ENCODE peak calls at places on chromosomes 13 and 19, in nine cellular contexts. B is CD4-positive, CD25-positive, alpha-beta regulatory T cell; J is effector memory CD4-positive, alpha-beta T cell; Q is iPS DF 6.9; K is body of pancreas; P is heart left ventricle; U is A549; A is Karpas-422; T is sigmoid colon. Z is an unnamed sample.

GRCh38 chr13:110403721-110404120 is 96.6 kb downstream of the COL4A2 start:
- DNase-seq in P (no peak), K (no peak), U (no peak), T (no peak), B (no peak), A (no peak), Q (no peak), J (no peak), Z (no peak)

GRCh38 chr13:103097366-103097928 is 31.2 kb upstream of the SLC10A2 start:
- DNase-seq in J (no peak), K (no peak), B (no peak), Q (no peak), T (no peak), U (no peak), P (no peak), A (no peak), Z (no peak)

GRCh38 chr19:32318884-32319520 is 26.4 kb upstream of the ZNF507 start:
- DNase-seq in J (no peak), K (no peak), U (peak), A (no peak), T (no peak), P (no peak), Q (no peak), B (no peak), Z (no peak)

GRCh38 chr13:100269837-100270236 is 180.9 kb downstream of the PCCA start:
- DNase-seq in A (no peak), B (no peak), U (no peak), Q (no peak), J (no peak), K (peak), T (peak), P (peak), Z (peak)

GRCh38 chr19:45569619-45570421 is 14.8 kb downstream of the OPA3 start:
- DNase-seq in B (peak), K (peak), Q (no peak), J (peak), A (peak), P (peak), U (peak), T (no peak), Z (no peak)

GRCh38 chr13:66926200-66926850 is 303.8 kb downstream of the PCDH9 start:
- DNase-seq in P (no peak), A (no peak), J (no peak), K (no peak), U (no peak), B (no peak), T (no peak), Q (no peak), Z (no peak)

GRCh38 chr13:30108913-30109237 is 198.5 kb downstream of the KATNAL1 start:
- DNase-seq in A (no peak), T (no peak), U (no peak), P (no peak), Q (no peak), K (peak), B (no peak), J (no peak), Z (no peak)

GRCh38 chr19:56294557-56294956 is 20.1 kb downstream of the ZSCAN5A start:
- DNase-seq in B (no peak), P (no peak), J (no peak), K (no peak), Q (no peak), A (no peak), U (no peak), T (no peak), Z (no peak)

GRCh38 chr19:18196511-18196845 is 3.5 kb downstream of the MPV17L2 start:
- DNase-seq in K (no peak), U (no peak), Q (no peak), B (no peak), J (no peak), T (no peak), P (no peak), A (no peak), Z (no peak)

GRCh38 chr19:17058236-17058635 is 17.0 kb downstream of the HAUS8 start:
- DNase-seq in P (no peak), U (no peak), B (no peak), Q (no peak), T (no peak), K (no peak), A (no peak), J (no peak), Z (no peak)

GRCh38 chr13:35704331-35704730 is 227.8 kb upstream of the MAB21L1 start:
- DNase-seq in Q (no peak), B (no peak), T (no peak), A (no peak), U (peak), P (no peak), K (no peak), J (no peak), Z (no peak)

GRCh38 chr19:37953576-37954303 is 46.7 kb downstream of the SIPA1L3 start:
- DNase-seq in J (no peak), U (no peak), P (no peak), B (no peak), K (no peak), A (no peak), T (no peak), Q (no peak), Z (no peak)
- H3K27ac ChIP-seq in J (no peak), U (peak), P (no peak), B (no peak), K (peak), A (peak), T (no peak), Q (no peak), Z (no peak)

GRCh38 chr19:55067869-55068268 is 4.9 kb upstream of the RDH13 start:
- DNase-seq in T (no peak), A (no peak), Q (no peak), P (no peak), J (no peak), B (no peak), K (no peak), U (no peak), Z (no peak)

GRCh38 chr19:55068803-55069136 is 5.8 kb upstream of the RDH13 start:
- DNase-seq in U (no peak), P (no peak), Q (no peak), J (no peak), B (no peak), K (no peak), A (no peak), T (no peak), Z (no peak)

GRCh38 chr19:55070755-55071502 is 4.7 kb upstream of the EPS8L1 start:
- DNase-seq in Q (no peak), B (no peak), P (no peak), T (no peak), U (peak), A (no peak), K (peak), J (no peak), Z (no peak)

GRCh38 chr19:55069859-55070225 is 5.8 kb upstream of the EPS8L1 start:
- DNase-seq in P (no peak), T (no peak), Q (no peak), U (no peak), B (no peak), K (no peak), A (no peak), J (no peak), Z (no peak)

DNA sequence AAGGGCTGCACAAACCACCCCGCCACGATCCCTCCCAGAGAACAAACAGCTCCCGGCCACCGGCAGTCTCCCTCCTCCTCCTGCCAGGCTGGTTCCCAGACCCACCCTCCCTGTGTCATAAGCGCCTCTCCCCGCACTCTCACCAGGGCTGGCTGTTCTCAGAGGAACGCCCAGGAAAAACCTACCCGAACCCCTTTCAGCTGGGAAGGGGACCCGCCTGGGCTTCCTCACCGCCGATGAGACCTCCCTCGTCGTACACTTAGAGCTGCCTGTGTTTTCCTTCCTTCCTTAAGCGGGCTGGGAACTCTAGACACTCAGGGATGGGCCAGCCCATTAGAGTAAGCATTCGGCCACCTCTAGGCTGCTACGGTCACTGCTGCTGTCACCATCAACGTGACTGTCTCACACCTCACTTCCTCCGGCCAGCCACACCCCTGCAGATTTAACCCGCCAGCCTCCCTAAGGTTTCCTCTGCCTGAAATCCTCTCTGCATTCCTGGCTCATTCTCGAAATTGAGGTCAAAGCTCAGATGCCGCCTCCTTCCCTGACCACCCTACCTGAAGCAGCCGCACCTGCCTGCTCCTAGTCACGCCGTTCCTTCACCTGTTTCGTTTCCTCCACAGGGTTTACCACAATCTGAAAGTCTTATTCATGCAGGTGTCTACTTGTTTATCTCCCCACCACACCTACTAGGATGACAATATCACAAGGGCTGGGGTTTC is 6.3 kb upstream of the RDH13 start:
- DNase-seq in P (no peak), A (no peak), Q (no peak), B (no peak), T (no peak), U (peak), J (no peak), K (peak), Z (no peak)
- H3K27ac ChIP-seq in P (no peak), A (no peak), Q (no peak), B (no peak), T (no peak), U (peak), J (no peak), K (peak), Z (peak)

GRCh38 chr13:48398450-48399095 is 14.3 kb downstream of the LPAR6 start:
- DNase-seq in P (no peak), U (no peak), Q (no peak), J (no peak), A (no peak), K (no peak), B (no peak), T (no peak), Z (no peak)
- H3K27ac ChIP-seq in P (peak), U (no peak), Q (no peak), J (peak), A (peak), K (peak), B (peak), T (no peak), Z (no peak)

GRCh38 chr19:11373885-11374448 is 499 bp upstream of the SWSAP1 start:
- DNase-seq in K (no peak), Q (no peak), T (no peak), B (no peak), A (peak), P (no peak), J (no peak), U (no peak), Z (no peak)
- H3K27ac ChIP-seq in K (peak), Q (no peak), T (peak), B (peak), A (no peak), P (peak), J (peak), U (peak), Z (peak)

DNA sequence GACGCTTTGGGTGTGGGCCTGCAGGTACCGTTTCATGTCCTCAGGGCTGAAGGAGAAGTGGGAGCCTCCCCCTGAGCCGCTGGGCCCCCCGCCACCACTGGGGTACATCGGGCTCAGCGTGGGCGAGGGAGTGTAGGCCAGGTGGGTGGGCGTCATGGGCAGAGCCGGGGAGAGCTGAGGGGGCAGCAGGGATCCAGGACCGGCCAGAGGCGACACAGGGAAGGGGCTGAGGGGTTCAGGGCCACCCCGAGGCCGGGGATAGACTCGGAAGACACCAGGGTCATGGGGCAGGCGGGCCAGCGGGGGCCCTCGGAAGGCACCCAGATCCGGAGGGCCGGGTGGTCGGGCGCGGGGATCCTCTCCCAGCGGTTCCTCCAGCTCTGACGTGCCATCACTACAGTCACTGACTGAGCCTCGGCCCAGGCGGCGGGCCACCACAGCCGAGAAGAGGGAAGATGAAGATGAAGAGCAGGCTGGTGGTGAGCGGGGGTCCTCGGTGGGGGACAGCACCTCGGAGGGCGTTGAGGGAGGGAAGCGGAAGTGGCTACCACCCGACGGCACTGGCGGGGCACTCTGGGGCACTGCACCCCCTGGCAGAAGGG is 5.7 kb downstream of the ERF start:
- DNase-seq in T (no peak), B (no peak), J (no peak), P (no peak), K (no peak), Q (no peak), A (no peak), U (no peak), Z (peak)
- H3K27ac ChIP-seq in T (peak), B (no peak), J (no peak), P (peak), K (no peak), Q (no peak), A (no peak), U (no peak), Z (peak)

GRCh38 chr19:41930926-41931592 is 2.8 kb upstream of the ERFL start:
- DNase-seq in B (no peak), T (no peak), P (no peak), K (no peak), A (peak), Q (peak), U (no peak), J (no peak), Z (no peak)

GRCh38 chr19:41930322-41930722 is 2.1 kb upstream of the ERFL start:
- DNase-seq in Q (no peak), T (no peak), J (no peak), P (no peak), K (no peak), U (no peak), B (no peak), A (peak), Z (no peak)

GRCh38 chr19:41933693-41934426 is 5.6 kb upstream of the ERFL start:
- DNase-seq in P (no peak), T (no peak), J (no peak), A (peak), U (peak), K (no peak), Q (no peak), B (no peak), Z (no peak)

GRCh38 chr19:41933131-41933458 is 4.8 kb upstream of the ERFL start:
- DNase-seq in Q (no peak), B (no peak), P (no peak), T (no peak), A (no peak), K (no peak), J (no peak), U (no peak), Z (no peak)

DNA sequence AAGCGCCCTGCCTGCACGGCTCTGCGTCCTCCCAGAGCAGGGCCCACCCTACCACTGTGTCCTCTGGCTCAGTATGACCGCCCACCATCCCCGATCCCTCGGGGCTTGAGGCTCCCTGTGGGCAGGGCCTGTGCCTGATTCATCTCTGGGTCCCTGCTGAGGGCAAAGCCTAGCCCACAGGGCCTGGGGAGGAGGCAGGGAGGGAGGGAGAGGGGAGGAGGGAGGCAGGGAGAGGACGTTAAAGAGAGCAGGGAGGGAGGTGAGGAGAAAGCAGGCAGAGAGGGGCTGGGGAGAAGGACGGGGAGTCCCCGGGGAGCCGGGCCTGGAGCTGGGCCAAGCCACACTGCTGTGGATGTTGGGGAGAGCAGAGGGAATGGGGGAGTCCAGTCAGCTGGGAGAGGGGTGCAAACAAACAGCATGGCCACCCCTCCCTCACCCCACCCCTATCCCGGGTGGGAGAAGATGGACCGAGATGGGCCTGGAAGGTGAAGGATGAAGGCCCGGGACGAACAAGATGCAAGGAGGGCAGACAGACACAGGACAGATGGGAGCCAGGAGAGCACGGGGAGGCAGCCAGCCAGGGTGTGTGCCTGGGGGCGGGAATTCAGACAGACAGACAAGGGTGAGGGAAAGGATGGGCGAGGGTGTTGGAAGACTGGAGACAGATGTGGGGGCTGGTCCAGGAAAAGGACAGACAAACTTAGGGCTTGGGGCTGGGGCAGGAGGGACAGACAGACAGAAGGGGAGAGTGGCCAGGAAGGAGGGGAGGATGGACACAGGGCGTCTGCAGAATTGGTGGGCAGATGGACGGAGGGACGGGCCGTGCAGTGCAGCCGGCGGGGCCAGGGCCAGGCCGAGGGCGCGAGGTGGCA is 4.2 kb upstream of the ERFL start:
- DNase-seq in P (no peak), Q (no peak), A (no peak), T (no peak), U (no peak), B (no peak), K (no peak), J (no peak), Z (no peak)
- H3K27ac ChIP-seq in P (no peak), Q (no peak), A (no peak), T (no peak), U (no peak), B (no peak), K (no peak), J (no peak), Z (no peak)

DNA sequence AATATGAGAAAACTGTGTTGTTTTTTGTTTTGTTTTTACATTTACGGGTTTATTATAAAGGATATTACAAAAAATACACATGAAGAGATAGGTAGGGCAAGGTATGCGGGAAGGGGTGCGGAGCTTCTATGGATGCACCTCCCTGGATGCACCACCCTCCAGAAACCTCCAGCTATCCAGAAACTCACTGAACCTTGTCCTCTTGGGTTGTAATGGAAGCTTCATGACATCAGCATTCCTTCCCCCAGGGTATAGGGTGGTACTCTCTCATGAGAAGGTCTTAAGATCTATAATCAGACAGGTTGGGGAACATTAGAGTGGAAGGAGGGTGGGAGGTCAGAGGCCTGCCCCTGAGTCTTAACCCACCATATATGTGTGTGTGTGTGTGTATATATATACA is 16.0 kb upstream of the SPRYD7 start:
- DNase-seq in T (no peak), J (no peak), A (no peak), K (no peak), Q (no peak), B (no peak), U (no peak), P (no peak), Z (no peak)
- H3K27ac ChIP-seq in T (no peak), J (no peak), A (no peak), K (no peak), Q (no peak), B (no peak), U (no peak), P (no peak), Z (no peak)

GRCh38 chr19:41218249-41218614 is 791 bp upstream of the AXL start:
- DNase-seq in P (no peak), J (no peak), B (no peak), A (no peak), K (no peak), Q (no peak), T (no peak), U (no peak), Z (no peak)

GRCh38 chr19:41222240-41222639 is 3.2 kb downstream of the AXL start:
- DNase-seq in T (no peak), J (no peak), K (no peak), P (no peak), U (no peak), A (no peak), Q (no peak), B (no peak), Z (no peak)

GRCh38 chr19:41218615-41219507 is at the start of gene AXL:
- DNase-seq in T (peak), A (no peak), K (peak), Q (peak), B (no peak), J (no peak), P (peak), U (peak), Z (peak)

GRCh38 chr19:41221514-41222205 is 2.6 kb downstream of the AXL start:
- DNase-seq in K (no peak), B (no peak), P (no peak), J (no peak), T (no peak), U (no peak), Q (no peak), A (no peak), Z (no peak)

GRCh38 chr19:41219924-41220567 is 1.0 kb downstream of the AXL start:
- DNase-seq in A (no peak), P (peak), B (no peak), U (peak), T (peak), K (peak), J (no peak), Q (no peak), Z (peak)
- H3K27ac ChIP-seq in A (no peak), P (peak), B (no peak), U (peak), T (peak), K (no peak), J (no peak), Q (no peak), Z (peak)

GRCh38 chr19:49113762-49114629 is at the start of gene LIN7B:
- DNase-seq in P (peak), U (peak), A (peak), Q (no peak), T (peak), J (peak), B (peak), K (peak), Z (peak)
- H3K27ac ChIP-seq in P (peak), U (peak), A (no peak), Q (no peak), T (peak), J (peak), B (peak), K (peak), Z (peak)

GRCh38 chr19:30136591-30136990 is 194.6 kb downstream of the URI1 start:
- DNase-seq in A (no peak), J (no peak), K (no peak), Q (no peak), B (no peak), T (no peak), P (no peak), U (no peak), Z (no peak)

GRCh38 chr19:30132312-30133075 is 190.5 kb downstream of the URI1 start:
- DNase-seq in A (no peak), B (no peak), Q (no peak), U (no peak), K (no peak), P (no peak), J (no peak), T (no peak), Z (no peak)

GRCh38 chr19:30133803-30134202 is 191.8 kb downstream of the URI1 start:
- DNase-seq in Q (no peak), T (no peak), K (no peak), P (no peak), U (no peak), B (no peak), A (no peak), J (no peak), Z (no peak)

GRCh38 chr19:30135358-30135757 is 193.3 kb downstream of the URI1 start:
- DNase-seq in P (no peak), B (no peak), U (no peak), K (no peak), T (no peak), Q (no peak), A (no peak), J (no peak), Z (peak)

DNA sequence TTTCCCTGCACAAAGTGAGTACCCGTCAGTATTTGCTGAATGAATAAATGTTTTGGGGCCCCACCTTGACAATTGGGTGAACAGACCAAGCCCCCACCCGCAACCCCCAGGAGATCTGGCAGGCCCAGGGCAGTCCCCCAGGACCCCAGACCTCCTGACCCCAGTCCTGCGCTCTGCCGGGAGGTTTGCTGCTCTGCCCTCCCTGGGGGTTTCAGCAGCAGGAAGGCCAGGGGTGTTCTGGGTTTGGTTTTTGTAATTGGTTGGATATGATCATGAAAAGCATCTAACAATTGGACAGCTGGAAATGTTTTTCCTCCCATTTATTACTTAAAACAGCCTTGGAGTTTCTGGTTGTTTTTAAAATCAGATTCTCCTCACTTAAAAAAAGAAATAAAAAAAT is 193.8 kb downstream of the URI1 start:
- DNase-seq in T (no peak), Q (no peak), P (no peak), U (no peak), K (no peak), A (no peak), B (no peak), J (no peak), Z (no peak)
- H3K27ac ChIP-seq in T (no peak), Q (no peak), P (no peak), U (no peak), K (no peak), A (no peak), B (no peak), J (no peak), Z (no peak)

Z was measured in tibial artery.